ENCODE peak calls at places on chromosomes 4 and X, in nine cellular contexts. E, W, C, T, G, H, N, M and Q are unnamed samples.

GRCh38 chr4:118682928-118683327 is 2.3 kb upstream of the METTL14 start:
- DNase-seq in E (no peak), T (no peak), N (no peak), M (peak), C (no peak), W (no peak), H (no peak), G (no peak), Q (no peak)

GRCh38 chrX:110665636-110666035 is 130.0 kb downstream of the CHRDL1 start:
- DNase-seq in W (no peak), E (peak), G (no peak), T (peak), H (no peak), C (no peak), M (no peak), N (no peak), Q (no peak)

GRCh38 chr4:3059090-3059428 is 15.3 kb downstream of the HTT-AS start:
- DNase-seq in M (no peak), E (no peak), T (no peak), C (no peak), G (no peak), W (no peak), N (no peak), H (no peak), Q (no peak)

GRCh38 chr4:47650584-47651130 is 165.6 kb downstream of the ATP10D start:
- DNase-seq in C (no peak), T (no peak), M (no peak), H (no peak), N (no peak), G (no peak), W (no peak), E (no peak), Q (no peak)

GRCh38 chr4:2798399-2799301 is 5.8 kb downstream of the SH3BP2 start:
- DNase-seq in H (no peak), W (no peak), M (peak), N (no peak), C (no peak), G (no peak), E (no peak), T (no peak), Q (no peak)

GRCh38 chr4:143514432-143514831 is 930 bp downstream of the SMARCA5 start:
- DNase-seq in N (no peak), G (peak), T (peak), M (peak), H (no peak), E (peak), W (peak), C (peak), Q (peak)

GRCh38 chr4:26590639-26591038 is 6.8 kb downstream of the TBC1D19 start:
- DNase-seq in W (no peak), C (no peak), H (no peak), M (peak), E (no peak), G (no peak), T (no peak), N (no peak), Q (no peak)

GRCh38 chrX:19410259-19410658 is 66.5 kb downstream of the PDHA1 start:
- DNase-seq in W (no peak), T (no peak), M (no peak), G (no peak), H (no peak), C (no peak), N (no peak), E (no peak), Q (no peak)

GRCh38 chr4:25913056-25913850 is 767 bp upstream of the SMIM20 start:
- DNase-seq in C (no peak), T (no peak), E (peak), W (no peak), H (no peak), M (peak), G (no peak), N (no peak), Q (no peak)

GRCh38 chrX:50107470-50107869 is 93.3 kb downstream of the AKAP4 start:
- DNase-seq in T (no peak), M (no peak), C (no peak), E (no peak), G (no peak), H (no peak), W (no peak), N (no peak), Q (no peak)

GRCh38 chrX:20067709-20068315 is 48.9 kb downstream of the MAP7D2 start:
- DNase-seq in M (peak), H (no peak), E (peak), G (no peak), T (no peak), W (no peak), N (peak), C (no peak), Q (peak)

GRCh38 chrX:56763556-56764152 is 34.6 kb downstream of the NBDY start:
- DNase-seq in M (no peak), W (no peak), E (no peak), C (peak), H (peak), T (no peak), G (peak), N (no peak), Q (no peak)

GRCh38 chr4:82851902-82852750 is 38.8 kb downstream of the SEC31A start:
- DNase-seq in M (peak), N (no peak), H (peak), T (peak), W (no peak), G (peak), E (no peak), C (no peak), Q (no peak)